ENCODE peak calls at places on chromosomes 5 and 9, in five cellular contexts. One of them, this sample, is unnamed.

GRCh38 chr5:15222156-15222555 is 277.8 kb upstream of the FBXL7 start:
- DNase-seq in mucosa of descending colon: no peak
- DNase-seq in neural crest cell: no peak
- DNase-seq in fibroblast of the aortic adventitia: no peak
- DNase-seq in GM12865: no peak
- DNase-seq in this sample: no peak

GRCh38 chr5:131430794-131431193 is 166.9 kb downstream of the CDC42SE2 start:
- DNase-seq in mucosa of descending colon: no peak
- DNase-seq in neural crest cell: no peak
- DNase-seq in fibroblast of the aortic adventitia: peak
- DNase-seq in GM12865: no peak
- DNase-seq in this sample: peak

GRCh38 chr9:5971740-5972139 is 43.7 kb downstream of the RANBP6 start:
- DNase-seq in mucosa of descending colon: no peak
- DNase-seq in neural crest cell: no peak
- DNase-seq in fibroblast of the aortic adventitia: peak
- DNase-seq in GM12865: no peak
- DNase-seq in this sample: peak

GRCh38 chr9:131107760-131108159 is 11.4 kb downstream of the AIF1L start:
- DNase-seq in mucosa of descending colon: no peak
- DNase-seq in neural crest cell: no peak
- DNase-seq in fibroblast of the aortic adventitia: no peak
- DNase-seq in GM12865: no peak
- DNase-seq in this sample: no peak

GRCh38 chr9:125593581-125593980 is 113.4 kb downstream of the MAPKAP1 start:
- DNase-seq in mucosa of descending colon: no peak
- DNase-seq in neural crest cell: no peak
- DNase-seq in fibroblast of the aortic adventitia: no peak
- DNase-seq in GM12865: no peak
- DNase-seq in this sample: no peak

GRCh38 chr5:154309361-154309725 is 118.8 kb downstream of the GALNT10 start:
- DNase-seq in mucosa of descending colon: no peak
- DNase-seq in neural crest cell: no peak
- DNase-seq in fibroblast of the aortic adventitia: peak
- DNase-seq in GM12865: no peak
- DNase-seq in this sample: peak

GRCh38 chr5:176170084-176170483 is 68.1 kb upstream of the SIMC1 start:
- DNase-seq in mucosa of descending colon: no peak
- DNase-seq in neural crest cell: no peak
- DNase-seq in fibroblast of the aortic adventitia: no peak
- DNase-seq in GM12865: no peak
- DNase-seq in this sample: no peak

GRCh38 chr9:91037511-91038482 is 236.2 kb downstream of the SYK start:
- DNase-seq in mucosa of descending colon: peak
- DNase-seq in neural crest cell: no peak
- DNase-seq in fibroblast of the aortic adventitia: peak
- DNase-seq in GM12865: no peak
- DNase-seq in this sample: peak

GRCh38 chr9:127036437-127036836 is 86.0 kb downstream of the ANGPTL2 start:
- DNase-seq in mucosa of descending colon: no peak
- DNase-seq in neural crest cell: no peak
- DNase-seq in fibroblast of the aortic adventitia: peak
- DNase-seq in GM12865: no peak
- DNase-seq in this sample: no peak

GRCh38 chr9:93953492-93954435 is 1.4 kb downstream of the BARX1 start:
- DNase-seq in mucosa of descending colon: no peak
- DNase-seq in neural crest cell: no peak
- DNase-seq in fibroblast of the aortic adventitia: no peak
- DNase-seq in GM12865: no peak
- DNase-seq in this sample: no peak

GRCh38 chr9:136432591-136432990 is 7.1 kb downstream of the INPP5E start:
- DNase-seq in mucosa of descending colon: no peak
- DNase-seq in neural crest cell: no peak
- DNase-seq in fibroblast of the aortic adventitia: no peak
- DNase-seq in GM12865: no peak
- DNase-seq in this sample: no peak

GRCh38 chr5:55668356-55668755 is 43.8 kb downstream of the SLC38A9 start:
- DNase-seq in mucosa of descending colon: no peak
- DNase-seq in neural crest cell: no peak
- DNase-seq in fibroblast of the aortic adventitia: peak
- DNase-seq in GM12865: no peak
- DNase-seq in this sample: peak

GRCh38 chr5:24477958-24478357 is 166.8 kb downstream of the CDH10 start:
- DNase-seq in mucosa of descending colon: no peak
- DNase-seq in neural crest cell: no peak
- DNase-seq in fibroblast of the aortic adventitia: no peak
- DNase-seq in GM12865: no peak
- DNase-seq in this sample: no peak

GRCh38 chr9:89786650-89787049 is 181.8 kb downstream of the GADD45G start:
- DNase-seq in mucosa of descending colon: peak
- DNase-seq in neural crest cell: no peak
- DNase-seq in fibroblast of the aortic adventitia: no peak
- DNase-seq in GM12865: no peak
- DNase-seq in this sample: no peak

GRCh38 chr5:141843156-141843927 is 34.9 kb downstream of the PCDH1 start:
- DNase-seq in mucosa of descending colon: no peak
- DNase-seq in neural crest cell: no peak
- DNase-seq in fibroblast of the aortic adventitia: peak
- DNase-seq in GM12865: no peak
- DNase-seq in this sample: peak

GRCh38 chr5:175671013-175671412 is 13.1 kb downstream of the HRH2 start:
- DNase-seq in mucosa of descending colon: no peak
- DNase-seq in neural crest cell: no peak
- DNase-seq in fibroblast of the aortic adventitia: no peak
- DNase-seq in GM12865: no peak
- DNase-seq in this sample: no peak

GRCh38 chr5:60687927-60688720 is 11.8 kb downstream of the DEPDC1B start:
- DNase-seq in mucosa of descending colon: no peak
- DNase-seq in neural crest cell: no peak
- DNase-seq in fibroblast of the aortic adventitia: peak
- DNase-seq in GM12865: peak
- DNase-seq in this sample: peak

GRCh38 chr9:97405551-97405950 is 6.3 kb upstream of the TDRD7 start:
- DNase-seq in mucosa of descending colon: no peak
- DNase-seq in neural crest cell: no peak
- DNase-seq in fibroblast of the aortic adventitia: no peak
- DNase-seq in GM12865: no peak
- DNase-seq in this sample: no peak

GRCh38 chr5:146533260-146533857 is 17.4 kb upstream of the GPR151 start:
- DNase-seq in mucosa of descending colon: peak
- DNase-seq in neural crest cell: peak
- DNase-seq in fibroblast of the aortic adventitia: peak
- DNase-seq in GM12865: peak
- DNase-seq in this sample: peak

GRCh38 chr9:128192601-128193371 is 1.4 kb upstream of the CIZ1 start:
- DNase-seq in mucosa of descending colon: peak
- DNase-seq in neural crest cell: no peak
- DNase-seq in fibroblast of the aortic adventitia: peak
- DNase-seq in GM12865: peak
- DNase-seq in this sample: peak

GRCh38 chr9:109198736-109199384 is 31.8 kb upstream of the FRRS1L start:
- DNase-seq in mucosa of descending colon: no peak
- DNase-seq in neural crest cell: no peak
- DNase-seq in fibroblast of the aortic adventitia: no peak
- DNase-seq in GM12865: no peak
- DNase-seq in this sample: no peak
- TF ChIP-seq CTCF in mucosa of descending colon: no peak
- TF ChIP-seq CTCF in neural crest cell: no peak
- TF ChIP-seq CTCF in fibroblast of the aortic adventitia: no peak
- TF ChIP-seq CTCF in GM12865: peak
- TF ChIP-seq CTCF in this sample: no peak

DNA sequence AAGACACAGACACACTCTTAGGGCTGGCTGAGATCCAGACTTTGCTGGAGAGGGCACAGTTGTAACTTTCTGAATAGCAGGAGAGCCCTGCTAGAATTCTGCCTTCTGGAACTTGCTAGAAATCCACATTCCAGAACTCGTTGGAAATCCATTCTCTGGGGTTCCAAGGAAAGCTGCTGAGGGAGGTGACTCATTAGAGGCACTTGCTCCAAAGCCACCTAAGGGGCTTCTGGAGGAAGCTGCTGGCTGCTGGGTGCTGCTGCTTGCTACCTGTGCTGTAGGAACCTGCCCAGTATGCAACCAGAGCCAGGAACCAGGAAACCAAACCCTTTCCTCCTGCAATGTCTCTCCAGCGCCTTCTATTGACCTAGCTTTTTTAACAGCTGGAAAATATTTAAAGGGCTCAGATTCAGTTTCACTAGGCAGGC is 4.1 kb upstream of the TLE4 start:
- DNase-seq in mucosa of descending colon: peak
- DNase-seq in neural crest cell: no peak
- DNase-seq in fibroblast of the aortic adventitia: no peak
- DNase-seq in GM12865: no peak
- DNase-seq in this sample: no peak
- TF ChIP-seq CTCF in mucosa of descending colon: no peak
- TF ChIP-seq CTCF in neural crest cell: no peak
- TF ChIP-seq CTCF in fibroblast of the aortic adventitia: no peak
- TF ChIP-seq CTCF in GM12865: no peak
- TF ChIP-seq CTCF in this sample: no peak

DNA sequence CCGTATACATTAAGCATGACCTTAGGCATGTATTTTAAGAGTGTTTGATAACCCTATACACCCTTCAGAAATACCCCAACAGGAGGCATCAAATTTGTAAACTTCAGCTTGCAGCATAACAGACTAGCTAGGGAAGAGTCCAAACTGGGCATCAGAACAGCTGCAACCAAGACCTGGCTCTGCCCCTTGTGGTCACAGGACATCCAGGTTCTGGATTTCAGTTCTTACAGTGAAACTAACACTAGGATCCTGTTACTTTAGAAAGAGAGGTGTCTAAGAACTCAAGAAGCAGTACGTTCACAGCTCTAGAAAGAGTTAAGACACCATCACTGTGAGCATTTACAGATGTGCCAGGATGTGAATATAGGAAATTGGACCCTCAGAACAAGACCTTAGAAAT is 229.8 kb downstream of the BNC2 start:
- DNase-seq in mucosa of descending colon: no peak
- DNase-seq in neural crest cell: no peak
- DNase-seq in fibroblast of the aortic adventitia: no peak
- DNase-seq in GM12865: no peak
- DNase-seq in this sample: no peak
- TF ChIP-seq CTCF in mucosa of descending colon: no peak
- TF ChIP-seq CTCF in neural crest cell: peak
- TF ChIP-seq CTCF in fibroblast of the aortic adventitia: peak
- TF ChIP-seq CTCF in GM12865: no peak
- TF ChIP-seq CTCF in this sample: peak

DNA sequence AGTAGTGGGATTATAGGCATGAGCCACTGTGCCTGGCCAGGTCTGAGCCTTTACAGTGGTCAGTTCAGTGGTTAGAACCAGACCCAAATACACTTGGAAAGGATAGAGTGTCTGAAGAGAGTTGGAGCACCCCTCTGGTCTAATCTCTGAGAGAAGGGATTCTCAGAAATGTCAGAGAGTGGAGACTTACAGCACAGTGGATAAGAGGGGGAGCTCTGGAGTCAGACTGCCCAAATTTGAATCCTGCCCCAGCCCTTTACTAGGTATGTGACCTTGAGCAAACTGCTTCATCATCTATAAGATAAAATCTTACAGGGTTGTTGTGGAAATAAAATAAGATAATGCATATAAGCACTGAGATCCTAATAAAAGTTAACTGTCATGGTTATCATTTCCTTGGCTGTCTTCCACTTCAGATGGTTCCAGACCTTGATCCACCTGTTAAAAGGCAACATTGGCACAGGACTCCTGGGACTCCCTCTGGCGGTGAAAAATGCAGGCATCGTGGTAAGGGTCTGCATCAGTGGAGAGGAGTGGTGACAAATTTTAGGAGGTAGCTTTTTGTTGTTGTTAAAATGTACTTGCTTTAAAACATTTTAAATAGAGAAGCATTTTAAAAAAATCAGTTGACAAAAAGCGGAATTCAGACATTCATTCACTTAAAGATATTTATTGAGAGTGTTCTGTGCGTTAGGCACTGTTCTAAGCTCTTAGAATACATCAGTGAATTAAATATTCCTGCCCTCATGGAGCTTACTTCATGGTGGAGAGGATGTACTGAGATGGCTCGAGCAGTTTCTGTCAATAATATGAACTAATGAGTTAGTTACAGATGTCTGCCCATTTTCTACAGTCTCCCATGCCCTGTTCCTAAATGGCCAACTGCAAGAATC is 16.0 kb downstream of the SLC36A1 start:
- DNase-seq in mucosa of descending colon: peak
- DNase-seq in neural crest cell: peak
- DNase-seq in fibroblast of the aortic adventitia: no peak
- DNase-seq in GM12865: no peak
- DNase-seq in this sample: no peak
- TF ChIP-seq CTCF in mucosa of descending colon: peak
- TF ChIP-seq CTCF in neural crest cell: peak
- TF ChIP-seq CTCF in fibroblast of the aortic adventitia: peak
- TF ChIP-seq CTCF in GM12865: peak
- TF ChIP-seq CTCF in this sample: peak

DNA sequence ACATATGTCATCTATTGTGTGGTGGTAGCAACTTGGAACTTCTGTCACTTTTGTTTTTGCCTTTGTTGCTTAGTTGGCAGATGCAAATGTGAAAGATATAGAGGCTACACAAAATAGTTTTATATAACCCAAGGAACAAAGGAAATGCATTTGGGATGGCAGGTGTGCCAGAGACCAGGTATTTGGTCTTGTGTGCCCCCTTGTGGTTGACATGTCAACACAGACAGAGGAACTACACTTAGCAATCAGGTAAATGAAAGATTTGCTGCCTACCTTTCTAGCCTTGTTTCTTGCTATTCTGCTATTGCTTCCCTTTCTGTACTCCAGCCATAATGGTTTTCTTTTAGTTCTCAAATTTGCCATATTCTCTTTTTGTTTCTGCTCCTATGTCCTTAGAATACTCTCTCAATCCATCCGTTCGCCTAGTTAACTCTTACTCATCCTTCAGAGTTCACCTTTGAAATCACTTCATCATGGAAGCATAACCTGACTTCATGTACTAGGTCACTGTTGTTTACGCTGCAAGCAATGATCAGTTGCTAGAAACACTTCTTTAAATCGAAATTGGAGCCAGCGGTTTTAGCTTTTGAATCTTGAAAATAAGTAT is 119.5 kb downstream of the TRPM3 start:
- DNase-seq in mucosa of descending colon: peak
- DNase-seq in neural crest cell: no peak
- DNase-seq in fibroblast of the aortic adventitia: peak
- DNase-seq in GM12865: peak
- DNase-seq in this sample: no peak
- TF ChIP-seq CTCF in mucosa of descending colon: no peak
- TF ChIP-seq CTCF in neural crest cell: peak
- TF ChIP-seq CTCF in fibroblast of the aortic adventitia: peak
- TF ChIP-seq CTCF in GM12865: peak
- TF ChIP-seq CTCF in this sample: peak

DNA sequence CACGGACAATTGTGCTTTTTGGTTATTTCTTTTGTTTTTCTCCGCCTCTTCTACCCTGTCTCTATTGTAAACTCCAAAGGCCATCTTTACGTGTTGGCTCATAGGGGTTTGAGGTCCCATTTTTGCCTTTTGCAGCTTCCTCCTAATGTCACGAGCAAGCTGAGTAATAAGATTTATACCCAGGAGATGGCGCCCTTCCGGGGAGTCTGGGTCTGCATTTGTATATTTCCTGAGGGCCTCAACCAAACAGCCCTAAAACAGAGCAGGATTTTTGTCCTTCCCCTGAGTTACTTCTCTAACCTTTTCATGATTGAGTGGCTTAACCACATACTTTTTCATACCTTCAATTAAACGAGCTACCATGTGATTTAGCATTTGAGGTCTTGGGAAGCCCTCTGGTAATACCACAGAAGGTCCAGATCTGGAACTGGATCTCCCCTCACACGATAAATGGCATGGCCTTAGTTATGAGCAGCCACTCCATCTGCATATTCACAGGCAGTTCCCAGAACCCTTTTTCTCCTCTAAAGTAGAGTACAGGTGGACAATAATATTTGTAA is 11.2 kb upstream of the CFAP95 start:
- DNase-seq in mucosa of descending colon: no peak
- DNase-seq in neural crest cell: no peak
- DNase-seq in fibroblast of the aortic adventitia: peak
- DNase-seq in GM12865: peak
- DNase-seq in this sample: no peak
- TF ChIP-seq CTCF in mucosa of descending colon: no peak
- TF ChIP-seq CTCF in neural crest cell: peak
- TF ChIP-seq CTCF in fibroblast of the aortic adventitia: peak
- TF ChIP-seq CTCF in GM12865: peak
- TF ChIP-seq CTCF in this sample: peak

This sample was measured in astrocyte.